ENCODE peak calls at places on chromosomes 1 and 21, in six cellular contexts. V, T, I, K, A and S are unnamed samples.

GRCh38 chr1:151975311-151976014 is 18.2 kb downstream of the S100A10 start:
- DNase-seq in V (no peak), T (no peak), A (no peak), K (no peak), I (no peak), S (no peak)

GRCh38 chr21:45916011-45916840 is 65.3 kb upstream of the COL6A1 start:
- DNase-seq in V (no peak), A (no peak), K (no peak), T (no peak), I (no peak), S (no peak)

GRCh38 chr1:205916541-205916940 is 26.7 kb downstream of the SLC26A9 start:
- DNase-seq in K (no peak), V (no peak), I (no peak), T (no peak), A (no peak), S (no peak)

GRCh38 chr1:89546082-89546889 is 21.7 kb downstream of the LRRC8B start:
- DNase-seq in I (no peak), A (no peak), T (no peak), K (no peak), V (no peak), S (no peak)

GRCh38 chr1:55869050-55869449 is 653.9 kb upstream of the USP24 start:
- DNase-seq in T (peak; percentile 69), V (peak; percentile 81), K (no peak), A (no peak), I (no peak), S (peak; percentile 75)

GRCh38 chr1:195763146-195763906 is 844.9 kb downstream of the KCNT2 start:
- DNase-seq in K (no peak), T (peak; percentile 37), A (no peak), V (no peak), I (peak; percentile 28), S (peak; percentile 70)

GRCh38 chr21:45324430-45325205 is 36.9 kb upstream of the POFUT2 start:
- DNase-seq in A (no peak), K (peak; percentile 78), T (peak; percentile 36), I (peak; percentile 20), V (peak; percentile 53), S (peak; percentile 35)

GRCh38 chr1:155070721-155071556 is 7.4 kb downstream of the EFNA4 start:
- DNase-seq in A (peak; percentile 61), V (peak; percentile 84), K (peak; percentile 95), I (peak; percentile 89), T (peak; percentile 89), S (peak; percentile 79)

GRCh38 chr1:22913421-22913820 is 59.2 kb downstream of the LACTBL1 start:
- DNase-seq in A (no peak), V (no peak), I (no peak), T (no peak), K (peak; percentile 69), S (no peak)

GRCh38 chr21:17495680-17496079 is 17.2 kb upstream of the CXADR start:
- DNase-seq in K (no peak), I (no peak), V (no peak), A (peak; percentile 19), T (no peak), S (no peak)

GRCh38 chr1:211643324-211644212 is 31.9 kb downstream of the NEK2 start:
- DNase-seq in T (peak; percentile 67), I (peak; percentile 72), A (no peak), K (no peak), V (peak; percentile 83), S (no peak)

GRCh38 chr1:25922633-25923567 is 16.7 kb upstream of the STMN1 start:
- DNase-seq in K (peak; percentile 80), V (peak; percentile 72), T (peak; percentile 78), I (peak; percentile 63), A (peak; percentile 30), S (peak; percentile 88)

GRCh38 chr21:45091540-45092322 is 17.4 kb downstream of the ADARB1 start:
- DNase-seq in K (no peak), A (no peak), V (no peak), I (no peak), T (no peak), S (no peak)

GRCh38 chr1:8194481-8195227 is 123.3 kb upstream of the SLC45A1 start:
- DNase-seq in T (no peak), I (no peak), A (peak; percentile 28), K (no peak), V (no peak), S (no peak)

GRCh38 chr1:63792152-63792551 is 18.3 kb downstream of the ROR1 start:
- DNase-seq in V (no peak), K (no peak), T (no peak), I (no peak), A (no peak), S (no peak)

GRCh38 chr1:74812180-74812541 is 79.2 kb downstream of the TYW3 start:
- DNase-seq in I (no peak), A (no peak), K (no peak), V (no peak), T (no peak), S (no peak)

GRCh38 chr1:10489291-10490055 is 14.7 kb downstream of the PEX14 start:
- DNase-seq in I (no peak), T (no peak), K (no peak), A (no peak), V (no peak), S (no peak)

GRCh38 chr21:44801468-44802395 is at the start of gene UBE2G2:
- DNase-seq in K (peak; percentile 97), A (peak; percentile 76), T (peak; percentile 87), V (peak; percentile 85), I (peak; percentile 91), S (peak; percentile 96)

GRCh38 chr1:160325252-160325651 is 17.8 kb downstream of the COPA start:
- DNase-seq in I (no peak), K (no peak), T (no peak), A (no peak), V (no peak), S (no peak)

GRCh38 chr1:155983191-155984023 is 5.1 kb upstream of the ARHGEF2 start:
- DNase-seq in I (no peak), A (peak; percentile 100), K (peak; percentile 57), V (peak; percentile 82), T (no peak), S (no peak)

GRCh38 chr21:28445081-28445830 is 547.4 kb downstream of the LTN1 start:
- DNase-seq in V (no peak), A (peak; percentile 76), K (no peak), I (no peak), T (no peak), S (no peak)

GRCh38 chr21:38438476-38438893 is 59.8 kb downstream of the ERG start:
- DNase-seq in K (no peak), A (peak; percentile 47), I (no peak), V (peak; percentile 82), T (peak; percentile 69), S (peak; percentile 85)

GRCh38 chr1:76279387-76279748 is 204.8 kb downstream of the ST6GALNAC3 start:
- DNase-seq in A (no peak), I (peak; percentile 33), V (peak; percentile 52), K (no peak), T (no peak), S (no peak)

GRCh38 chr1:115140442-115141144 is 51.3 kb upstream of the TSPAN2 start:
- DNase-seq in I (no peak), V (no peak), K (no peak), T (no peak), A (no peak), S (no peak)

GRCh38 chr1:3515774-3516480 is 61.5 kb downstream of the ARHGEF16 start:
- DNase-seq in V (no peak), T (no peak), I (no peak), A (no peak), K (no peak), S (no peak)
- H3K27me3 ChIP-seq in V (no peaks in the 10 kb centered on the region), T (no peaks in the 10 kb centered on the region), I (no peaks in the 10 kb centered on the region), A (no peaks in the 10 kb centered on the region), K (no peaks in the 10 kb centered on the region), S (no peaks in the 10 kb centered on the region)

DNA sequence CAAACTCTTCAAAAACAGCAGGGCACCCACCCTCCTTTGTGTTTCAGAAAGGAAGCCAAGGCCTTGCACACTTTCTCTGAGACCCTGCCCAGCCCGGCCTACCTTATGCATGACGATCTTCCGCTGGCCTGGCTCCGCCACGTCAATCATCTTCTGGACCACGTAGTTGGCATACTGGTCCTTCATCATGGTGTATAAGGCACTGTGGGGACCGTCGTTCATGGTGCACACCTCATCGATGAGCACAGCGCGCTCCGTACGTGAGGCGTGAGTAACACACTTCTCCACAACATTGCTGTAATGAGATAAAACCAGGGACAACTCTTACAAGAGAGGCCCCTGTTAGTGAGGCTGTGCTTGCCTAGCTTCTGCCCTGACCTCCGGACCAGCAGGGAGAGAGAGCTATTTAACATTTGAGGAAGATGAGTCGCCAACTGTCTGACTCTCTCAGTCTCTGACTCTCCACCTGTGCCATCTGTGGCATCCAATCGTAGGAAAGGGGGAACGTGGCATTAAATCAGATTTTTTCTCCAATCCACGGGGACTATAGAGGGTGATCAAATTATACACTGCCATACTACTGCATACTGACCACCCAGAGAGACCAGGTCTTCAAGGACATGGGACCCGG is 28.1 kb upstream of the SDC3 start:
- DNase-seq in V (no peak), K (no peak), I (no peak), A (no peak), T (no peak), S (peak; percentile 48)
- H3K36me3 ChIP-seq in V (peaks cover 13% of the 10 kb centered on the region), K (peaks cover 37% of the 10 kb centered on the region), I (peaks cover 54% of the 10 kb centered on the region), A (peaks cover 19% of the 10 kb centered on the region), T (peaks cover 94% of the 10 kb centered on the region), S (peaks cover 93% of the 10 kb centered on the region)

DNA sequence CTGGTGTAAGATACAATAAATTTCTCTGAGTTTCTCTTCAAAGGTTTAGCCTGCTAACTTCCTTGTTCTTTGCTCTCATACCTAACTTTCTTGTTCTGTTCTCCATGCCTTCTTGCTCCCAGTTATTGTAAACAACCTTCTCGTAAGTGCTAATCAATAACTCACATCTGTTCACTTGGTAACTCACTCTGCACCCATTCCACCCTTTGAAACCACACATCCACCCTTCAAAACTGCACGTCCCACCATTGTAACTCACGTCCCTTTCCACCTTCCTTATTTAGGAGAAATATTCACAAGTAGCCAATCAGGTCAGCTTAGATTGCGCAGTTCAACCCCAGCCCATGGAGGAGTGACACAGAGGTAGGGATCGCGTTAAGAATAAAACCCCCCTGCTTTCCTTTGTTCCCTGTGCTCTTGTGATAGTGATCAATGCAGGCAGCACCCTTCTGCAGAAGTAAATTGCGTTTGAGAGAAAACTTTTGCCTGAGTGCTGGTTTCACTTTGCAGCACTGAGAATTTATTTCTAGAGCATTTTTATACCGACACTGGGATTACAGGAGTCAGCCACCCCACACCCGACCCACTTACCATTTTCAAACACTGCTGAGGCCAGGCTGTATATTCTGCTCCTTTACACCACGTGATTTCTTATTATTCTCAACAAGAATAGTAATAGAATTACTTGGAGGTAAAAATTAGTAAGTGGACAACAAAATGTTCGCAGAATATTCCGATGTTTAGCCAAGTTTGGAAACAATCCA is 789.2 kb upstream of the RGS18 start:
- DNase-seq in T (no peak), I (no peak), K (no peak), A (no peak), V (no peak), S (no peak)
- H3K4me3 ChIP-seq in T (no peak overlapping the region), I (no peak overlapping the region), K (no peak overlapping the region), A (no peak overlapping the region), V (no peak overlapping the region), S (no peak overlapping the region)

DNA sequence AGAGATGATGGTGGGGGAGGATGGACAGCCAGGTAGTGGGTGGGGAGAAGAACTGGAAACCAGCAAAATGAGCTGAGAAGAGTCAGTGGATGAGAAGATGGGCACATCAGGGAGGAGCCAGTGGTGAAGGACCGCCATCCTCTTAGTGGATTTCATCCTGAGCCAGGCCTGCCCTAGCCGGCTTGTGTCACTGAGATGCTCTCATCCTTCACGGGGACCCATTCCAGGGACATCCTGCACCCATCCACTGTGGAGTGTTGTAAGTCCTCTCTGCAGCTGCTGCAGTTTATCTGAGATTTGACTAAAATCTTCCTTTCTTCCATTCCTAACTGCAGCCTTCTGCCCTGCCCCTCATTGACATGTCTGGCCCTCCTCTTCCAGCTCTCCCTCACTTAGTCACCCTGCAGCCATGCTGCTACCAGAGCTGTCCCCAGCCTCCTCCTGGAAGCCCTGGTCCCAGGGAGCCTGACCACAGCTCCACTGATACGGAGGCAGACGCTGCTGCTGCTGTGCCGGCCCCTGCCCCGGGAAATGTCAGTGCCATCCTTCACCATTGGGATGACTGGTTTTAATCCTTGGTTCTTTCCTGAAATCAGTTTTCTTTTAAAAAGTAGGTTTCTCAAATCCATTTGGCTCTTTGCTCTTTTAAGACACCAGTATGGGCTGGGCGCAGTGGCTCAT is 33.2 kb downstream of the STUM start:
- DNase-seq in I (no peak), K (no peak), V (peak; percentile 17), T (no peak), A (no peak), S (no peak)
- H3K27me3 ChIP-seq in I (no peaks in the 10 kb centered on the region), K (peaks cover 1% of the 10 kb centered on the region), V (no peaks in the 10 kb centered on the region), T (no peaks in the 10 kb centered on the region), A (peaks cover 2% of the 10 kb centered on the region), S (no peaks in the 10 kb centered on the region)